ENCODE peak calls at places on chromosomes 16 and 17, in eight cellular contexts. One of them, this sample, is unnamed.

GRCh38 chr16:84933774-84934571 is 77.4 kb downstream of the ZDHHC7 start:
- DNase-seq in heart left ventricle: peak; percentile 84
- DNase-seq in tibial nerve: peak; percentile 69
- DNase-seq in HCT116: no peak
- DNase-seq in ovary: peak; percentile 83
- DNase-seq in gastrocnemius medialis: peak; percentile 93
- DNase-seq in breast epithelium: no peak
- DNase-seq in spleen: peak; percentile 88
- DNase-seq in this sample: peak; percentile 89

GRCh38 chr16:71474864-71475263 is 12.8 kb upstream of the ZNF23 start:
- DNase-seq in heart left ventricle: no peak
- DNase-seq in tibial nerve: no peak
- DNase-seq in HCT116: peak; percentile 90
- DNase-seq in ovary: no peak
- DNase-seq in gastrocnemius medialis: no peak
- DNase-seq in breast epithelium: no peak
- DNase-seq in spleen: no peak
- DNase-seq in this sample: no peak

GRCh38 chr16:71855937-71856662 is 10.3 kb downstream of the ATXN1L start:
- DNase-seq in heart left ventricle: no peak
- DNase-seq in tibial nerve: no peak
- DNase-seq in HCT116: no peak
- DNase-seq in ovary: no peak
- DNase-seq in gastrocnemius medialis: no peak
- DNase-seq in breast epithelium: no peak
- DNase-seq in spleen: peak; percentile 67
- DNase-seq in this sample: no peak

GRCh38 chr16:50741225-50741807 is 570 bp upstream of the CYLD start:
- DNase-seq in heart left ventricle: no peak
- DNase-seq in tibial nerve: no peak
- DNase-seq in HCT116: no peak
- DNase-seq in ovary: peak; percentile 59
- DNase-seq in gastrocnemius medialis: no peak
- DNase-seq in breast epithelium: no peak
- DNase-seq in spleen: no peak
- DNase-seq in this sample: no peak

GRCh38 chr17:13540546-13540945 is 61.2 kb downstream of the HS3ST3A1 start:
- DNase-seq in heart left ventricle: no peak
- DNase-seq in tibial nerve: no peak
- DNase-seq in HCT116: no peak
- DNase-seq in ovary: no peak
- DNase-seq in gastrocnemius medialis: no peak
- DNase-seq in breast epithelium: no peak
- DNase-seq in spleen: no peak
- DNase-seq in this sample: no peak

GRCh38 chr17:38582069-38582468 is 23.7 kb downstream of the SRCIN1 start:
- DNase-seq in heart left ventricle: no peak
- DNase-seq in tibial nerve: no peak
- DNase-seq in HCT116: no peak
- DNase-seq in ovary: no peak
- DNase-seq in gastrocnemius medialis: no peak
- DNase-seq in breast epithelium: no peak
- DNase-seq in spleen: no peak
- DNase-seq in this sample: no peak

GRCh38 chr17:6755731-6756184 is at the start of gene XAF1:
- DNase-seq in heart left ventricle: peak; percentile 58
- DNase-seq in tibial nerve: no peak
- DNase-seq in HCT116: no peak
- DNase-seq in ovary: peak; percentile 56
- DNase-seq in gastrocnemius medialis: no peak
- DNase-seq in breast epithelium: no peak
- DNase-seq in spleen: peak; percentile 84
- DNase-seq in this sample: peak; percentile 46

GRCh38 chr16:19840524-19841110 is 44.0 kb downstream of the GPRC5B start:
- DNase-seq in heart left ventricle: peak; percentile 69
- DNase-seq in tibial nerve: no peak
- DNase-seq in HCT116: no peak
- DNase-seq in ovary: no peak
- DNase-seq in gastrocnemius medialis: peak; percentile 93
- DNase-seq in breast epithelium: no peak
- DNase-seq in spleen: no peak
- DNase-seq in this sample: no peak

GRCh38 chr16:20049831-20050230 is 23.9 kb downstream of the GPR139 start:
- DNase-seq in heart left ventricle: no peak
- DNase-seq in tibial nerve: no peak
- DNase-seq in HCT116: no peak
- DNase-seq in ovary: no peak
- DNase-seq in gastrocnemius medialis: no peak
- DNase-seq in breast epithelium: peak; percentile 58
- DNase-seq in spleen: no peak
- DNase-seq in this sample: no peak

GRCh38 chr17:74448774-74449173 is 16.9 kb downstream of the GPRC5C start:
- DNase-seq in heart left ventricle: no peak
- DNase-seq in tibial nerve: no peak
- DNase-seq in HCT116: no peak
- DNase-seq in ovary: no peak
- DNase-seq in gastrocnemius medialis: no peak
- DNase-seq in breast epithelium: no peak
- DNase-seq in spleen: peak; percentile 71
- DNase-seq in this sample: no peak
- H3K27ac ChIP-seq in heart left ventricle: peak overlapping the region; percentile 85
- H3K27ac ChIP-seq in tibial nerve: peak overlapping the region; percentile 80
- H3K27ac ChIP-seq in HCT116: no peak overlapping the region
- H3K27ac ChIP-seq in ovary: no peak overlapping the region
- H3K27ac ChIP-seq in gastrocnemius medialis: peak overlapping the region; percentile 98
- H3K27ac ChIP-seq in breast epithelium: peak overlapping the region; percentile 81
- H3K27ac ChIP-seq in spleen: no peak overlapping the region
- H3K27ac ChIP-seq in this sample: peak overlapping the region; percentile 42

GRCh38 chr17:17252149-17252810 is 15.3 kb upstream of the FLCN start:
- DNase-seq in heart left ventricle: no peak
- DNase-seq in tibial nerve: no peak
- DNase-seq in HCT116: no peak
- DNase-seq in ovary: no peak
- DNase-seq in gastrocnemius medialis: no peak
- DNase-seq in breast epithelium: no peak
- DNase-seq in spleen: no peak
- DNase-seq in this sample: no peak
- TF ChIP-seq POLR2A in heart left ventricle: no peak
- TF ChIP-seq POLR2A in tibial nerve: no peak
- TF ChIP-seq POLR2A in HCT116: no peak
- TF ChIP-seq POLR2A in ovary: no peak
- TF ChIP-seq POLR2A in gastrocnemius medialis: no peak
- TF ChIP-seq POLR2A in breast epithelium: no peak
- TF ChIP-seq POLR2A in spleen: no peak
- TF ChIP-seq POLR2A in this sample: no peak

GRCh38 chr17:73325527-73325842 is 13.7 kb upstream of the CDC42EP4 start:
- DNase-seq in heart left ventricle: no peak
- DNase-seq in tibial nerve: peak; percentile 50
- DNase-seq in HCT116: no peak
- DNase-seq in ovary: no peak
- DNase-seq in gastrocnemius medialis: peak; percentile 67
- DNase-seq in breast epithelium: no peak
- DNase-seq in spleen: no peak
- DNase-seq in this sample: no peak
- H3K4me3 ChIP-seq in heart left ventricle: no peak overlapping the region
- H3K4me3 ChIP-seq in tibial nerve: no peak overlapping the region
- H3K4me3 ChIP-seq in HCT116: no peak overlapping the region
- H3K4me3 ChIP-seq in ovary: no peak overlapping the region
- H3K4me3 ChIP-seq in gastrocnemius medialis: no peak overlapping the region
- H3K4me3 ChIP-seq in breast epithelium: no peak overlapping the region
- H3K4me3 ChIP-seq in spleen: no peak overlapping the region
- H3K4me3 ChIP-seq in this sample: no peak overlapping the region

GRCh38 chr17:30823425-30823824 is 1.1 kb downstream of the CRLF3 start:
- DNase-seq in heart left ventricle: no peak
- DNase-seq in tibial nerve: no peak
- DNase-seq in HCT116: no peak
- DNase-seq in ovary: no peak
- DNase-seq in gastrocnemius medialis: no peak
- DNase-seq in breast epithelium: no peak
- DNase-seq in spleen: no peak
- DNase-seq in this sample: no peak
- H3K27ac ChIP-seq in heart left ventricle: peak overlapping the region; percentile 88
- H3K27ac ChIP-seq in tibial nerve: no peak overlapping the region
- H3K27ac ChIP-seq in HCT116: peak overlapping the region; percentile 94
- H3K27ac ChIP-seq in ovary: no peak overlapping the region
- H3K27ac ChIP-seq in gastrocnemius medialis: peak overlapping the region; percentile 85
- H3K27ac ChIP-seq in breast epithelium: peak overlapping the region; percentile 90
- H3K27ac ChIP-seq in spleen: peak overlapping the region; percentile 94
- H3K27ac ChIP-seq in this sample: peak overlapping the region; percentile 80

DNA sequence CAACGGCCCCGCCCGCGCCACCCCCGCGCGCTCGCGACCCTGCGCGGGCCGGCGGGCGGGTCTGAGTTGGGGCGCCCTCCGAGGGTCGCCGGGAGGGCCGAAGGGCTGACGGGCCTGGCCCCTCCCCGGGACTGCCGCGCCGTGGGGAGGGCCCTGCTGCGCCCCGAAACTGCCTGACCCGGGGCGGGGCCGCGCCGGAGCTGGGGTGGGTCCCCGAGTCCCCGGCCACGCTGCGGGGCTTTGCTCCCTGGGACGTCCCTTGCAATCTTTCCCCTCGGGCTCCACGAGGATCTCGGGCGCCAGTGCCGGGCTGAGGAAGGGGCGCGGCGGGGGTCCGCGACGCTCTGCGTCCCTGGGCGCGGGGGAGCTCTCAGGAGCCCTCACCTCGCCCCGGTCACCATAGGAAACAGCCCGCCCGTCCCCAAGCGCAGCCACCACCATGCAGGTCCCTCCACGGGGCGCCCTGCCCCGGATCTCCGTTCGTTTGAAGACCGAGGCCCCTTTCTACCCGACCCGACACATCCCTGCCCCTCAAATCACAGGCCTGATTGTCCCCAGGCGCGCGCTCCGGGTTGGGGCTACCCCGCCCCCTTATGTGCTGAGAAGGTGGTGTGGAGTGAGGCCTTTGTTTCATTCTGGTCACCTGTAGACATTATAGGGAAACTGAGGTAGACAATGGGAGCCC is 527 bp upstream of the ACTG1 start:
- DNase-seq in heart left ventricle: peak; percentile 61
- DNase-seq in tibial nerve: peak; percentile 58
- DNase-seq in HCT116: no peak
- DNase-seq in ovary: peak; percentile 73
- DNase-seq in gastrocnemius medialis: peak; percentile 64
- DNase-seq in breast epithelium: peak; percentile 73
- DNase-seq in spleen: peak; percentile 94
- DNase-seq in this sample: peak; percentile 64
- TF ChIP-seq POLR2A in heart left ventricle: peak; percentile 90
- TF ChIP-seq POLR2A in tibial nerve: peak; percentile 95
- TF ChIP-seq POLR2A in HCT116: no peak
- TF ChIP-seq POLR2A in ovary: peak; percentile 77
- TF ChIP-seq POLR2A in gastrocnemius medialis: peak; percentile 91
- TF ChIP-seq POLR2A in breast epithelium: peak; percentile 15
- TF ChIP-seq POLR2A in spleen: no peak
- TF ChIP-seq POLR2A in this sample: peak; percentile 17

DNA sequence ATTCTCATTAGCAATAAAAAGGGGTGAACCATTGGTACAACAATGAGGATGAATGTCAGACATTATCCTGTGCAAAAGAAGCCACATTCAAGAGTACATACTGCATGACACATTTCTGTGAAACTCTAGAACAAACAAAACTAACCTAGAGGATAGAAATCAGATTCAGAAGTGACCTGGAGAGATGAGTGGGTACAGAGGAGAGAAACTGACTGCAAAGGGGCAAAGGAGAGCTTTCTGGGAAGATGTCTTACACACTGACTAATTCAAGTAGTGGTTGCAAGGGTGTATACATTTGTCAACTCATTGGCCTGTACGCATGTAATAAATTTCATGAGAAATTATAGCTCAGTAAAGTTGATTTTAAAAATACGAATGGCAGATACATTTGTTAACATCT is 115.6 kb downstream of the GAS7 start:
- DNase-seq in heart left ventricle: no peak
- DNase-seq in tibial nerve: no peak
- DNase-seq in HCT116: no peak
- DNase-seq in ovary: no peak
- DNase-seq in gastrocnemius medialis: no peak
- DNase-seq in breast epithelium: no peak
- DNase-seq in spleen: no peak
- DNase-seq in this sample: no peak
- H3K4me3 ChIP-seq in heart left ventricle: no peak overlapping the region
- H3K4me3 ChIP-seq in tibial nerve: no peak overlapping the region
- H3K4me3 ChIP-seq in HCT116: no peak overlapping the region
- H3K4me3 ChIP-seq in ovary: no peak overlapping the region
- H3K4me3 ChIP-seq in gastrocnemius medialis: no peak overlapping the region
- H3K4me3 ChIP-seq in breast epithelium: no peak overlapping the region
- H3K4me3 ChIP-seq in spleen: no peak overlapping the region
- H3K4me3 ChIP-seq in this sample: no peak overlapping the region

DNA sequence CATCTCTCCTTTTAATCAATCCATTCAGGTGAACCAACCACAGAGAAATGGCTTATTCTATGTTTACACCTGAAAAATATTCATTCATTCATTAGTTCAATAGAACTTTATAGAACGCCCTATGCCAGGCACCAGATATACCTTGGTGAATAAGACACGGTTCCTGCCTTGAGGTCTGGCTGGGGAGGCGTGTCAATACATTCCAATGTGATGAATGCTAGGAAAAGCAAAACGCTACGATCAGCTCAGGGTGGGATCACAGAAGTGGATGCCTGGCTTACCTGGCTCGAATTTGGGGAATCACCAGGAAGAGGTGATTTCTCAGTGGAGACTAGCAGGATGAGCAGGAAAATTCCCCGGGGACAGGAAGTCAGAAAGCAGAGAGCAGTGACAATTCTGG is 17.5 kb upstream of the WFIKKN2 start:
- DNase-seq in heart left ventricle: no peak
- DNase-seq in tibial nerve: no peak
- DNase-seq in HCT116: peak; percentile 42
- DNase-seq in ovary: no peak
- DNase-seq in gastrocnemius medialis: no peak
- DNase-seq in breast epithelium: no peak
- DNase-seq in spleen: no peak
- DNase-seq in this sample: no peak
- H3K27ac ChIP-seq in heart left ventricle: no peak overlapping the region
- H3K27ac ChIP-seq in tibial nerve: no peak overlapping the region
- H3K27ac ChIP-seq in HCT116: peak overlapping the region; percentile 20
- H3K27ac ChIP-seq in ovary: no peak overlapping the region
- H3K27ac ChIP-seq in gastrocnemius medialis: no peak overlapping the region
- H3K27ac ChIP-seq in breast epithelium: no peak overlapping the region
- H3K27ac ChIP-seq in spleen: no peak overlapping the region
- H3K27ac ChIP-seq in this sample: no peak overlapping the region

DNA sequence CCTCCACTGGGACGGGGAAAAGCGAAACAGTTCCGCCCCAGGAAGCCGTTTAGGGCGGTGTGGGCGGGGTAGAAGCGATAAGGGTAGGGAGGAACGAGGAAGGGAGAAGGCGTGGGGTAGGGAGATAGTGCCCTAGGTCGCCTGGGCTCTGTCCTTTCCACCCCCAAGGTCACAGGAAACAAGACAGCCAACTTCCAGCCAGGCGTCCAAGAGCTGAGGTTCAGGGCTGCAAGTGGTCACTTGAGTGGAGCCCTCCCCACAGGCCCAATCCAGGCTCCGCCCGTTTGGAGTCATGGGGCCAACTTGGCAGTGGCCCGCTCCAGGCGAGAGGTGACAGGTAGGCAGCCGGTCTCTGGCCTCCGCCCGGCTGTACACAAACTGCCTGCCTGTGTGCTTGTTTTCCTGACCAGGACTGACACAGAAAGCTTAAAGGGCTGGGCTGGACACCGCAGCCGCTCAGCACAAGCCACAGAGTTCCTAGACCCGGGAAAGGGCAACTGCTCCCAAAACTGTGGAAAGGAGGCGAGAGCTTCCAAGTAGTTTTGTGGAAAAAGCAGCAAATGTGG is at the start of gene RILP:
- DNase-seq in heart left ventricle: peak; percentile 88
- DNase-seq in tibial nerve: peak; percentile 48
- DNase-seq in HCT116: peak; percentile 24
- DNase-seq in ovary: peak; percentile 78
- DNase-seq in gastrocnemius medialis: peak; percentile 98
- DNase-seq in breast epithelium: peak; percentile 92
- DNase-seq in spleen: peak; percentile 93
- DNase-seq in this sample: peak; percentile 86
- TF ChIP-seq POLR2A in heart left ventricle: no peak
- TF ChIP-seq POLR2A in tibial nerve: no peak
- TF ChIP-seq POLR2A in HCT116: no peak
- TF ChIP-seq POLR2A in ovary: no peak
- TF ChIP-seq POLR2A in gastrocnemius medialis: peak; percentile 49
- TF ChIP-seq POLR2A in breast epithelium: no peak
- TF ChIP-seq POLR2A in spleen: no peak
- TF ChIP-seq POLR2A in this sample: no peak